ENCODE peak calls at places on chromosomes 2 and 18, in five cellular contexts. One of them, this sample, is unnamed.

GRCh38 chr2:109215866-109216265 is 86.9 kb downstream of the SH3RF3 start:
- DNase-seq in amniotic epithelial cell: no peak
- DNase-seq in AG04450: no peak
- DNase-seq in cardiac septum: no peak
- DNase-seq in DMS 273 treated with DMSO at 0.1 percent for 48 hours: no peak
- DNase-seq in this sample: no peak

GRCh38 chr2:20080839-20081348 is 29.5 kb upstream of the LAPTM4A start:
- DNase-seq in DMS 273 treated with DMSO at 0.1 percent for 48 hours: peak
- DNase-seq in cardiac septum: peak
- DNase-seq in AG04450: no peak
- DNase-seq in amniotic epithelial cell: no peak
- DNase-seq in this sample: no peak

GRCh38 chr18:63152096-63152495 is 167.5 kb downstream of the BCL2 start:
- DNase-seq in AG04450: no peak
- DNase-seq in amniotic epithelial cell: no peak
- DNase-seq in DMS 273 treated with DMSO at 0.1 percent for 48 hours: no peak
- DNase-seq in cardiac septum: no peak
- DNase-seq in this sample: no peak

GRCh38 chr18:79218605-79219195 is 149.5 kb downstream of the ATP9B start:
- DNase-seq in DMS 273 treated with DMSO at 0.1 percent for 48 hours: no peak
- DNase-seq in AG04450: no peak
- DNase-seq in cardiac septum: no peak
- DNase-seq in amniotic epithelial cell: no peak
- DNase-seq in this sample: no peak

GRCh38 chr2:138787053-138787666 is 7.0 kb upstream of the NXPH2 start:
- DNase-seq in AG04450: no peak
- DNase-seq in cardiac septum: no peak
- DNase-seq in amniotic epithelial cell: peak
- DNase-seq in DMS 273 treated with DMSO at 0.1 percent for 48 hours: peak
- DNase-seq in this sample: peak

GRCh38 chr18:36831139-36831538 is 2.2 kb downstream of the KIAA1328 start:
- DNase-seq in cardiac septum: no peak
- DNase-seq in AG04450: no peak
- DNase-seq in DMS 273 treated with DMSO at 0.1 percent for 48 hours: no peak
- DNase-seq in amniotic epithelial cell: peak
- DNase-seq in this sample: no peak

GRCh38 chr2:47534179-47534919 is 131.4 kb downstream of the MSH2 start:
- DNase-seq in DMS 273 treated with DMSO at 0.1 percent for 48 hours: no peak
- DNase-seq in AG04450: peak
- DNase-seq in amniotic epithelial cell: peak
- DNase-seq in cardiac septum: no peak
- DNase-seq in this sample: peak

GRCh38 chr2:184006998-184007397 is 591.3 kb upstream of the ZNF804A start:
- DNase-seq in DMS 273 treated with DMSO at 0.1 percent for 48 hours: peak
- DNase-seq in AG04450: no peak
- DNase-seq in cardiac septum: no peak
- DNase-seq in amniotic epithelial cell: no peak
- DNase-seq in this sample: no peak

GRCh38 chr2:63699549-63699839 is 110.7 kb downstream of the MDH1 start:
- DNase-seq in DMS 273 treated with DMSO at 0.1 percent for 48 hours: no peak
- DNase-seq in amniotic epithelial cell: no peak
- DNase-seq in cardiac septum: no peak
- DNase-seq in AG04450: no peak
- DNase-seq in this sample: no peak

This sample was measured in GM04504.